ENCODE peak calls at places on chromosome 4, in ten cellular contexts. D, G, F, C, Y, M, Q, X, U and P are unnamed samples.

GRCh38 chr4:5399790-5400421 is 308.5 kb downstream of the EVC2 start:
- DNase-seq in Q (no peak), M (no peak), X (peak; percentile 70), Y (peak; percentile 53), F (peak; percentile 55), D (no peak), G (no peak), C (no peak), U (no peak), P (no peak)

GRCh38 chr4:91325495-91325894 is 978.3 kb upstream of the GRID2 start:
- DNase-seq in M (no peak), U (no peak), G (no peak), X (no peak), Q (no peak), Y (peak; percentile 89), F (no peak), D (no peak), C (peak; percentile 38), P (no peak)

GRCh38 chr4:48483777-48484493 is 792 bp downstream of the SLC10A4 start:
- DNase-seq in U (peak; percentile 63), F (peak; percentile 58), X (peak; percentile 47), C (no peak), G (no peak), Q (no peak), M (no peak), Y (no peak), D (no peak), P (no peak)

GRCh38 chr4:68576272-68577100 is at the start of gene UGT2B17:
- DNase-seq in Q (no peak), C (no peak), G (no peak), F (no peak), U (no peak), X (peak; percentile 39), Y (no peak), D (no peak), M (no peak), P (no peak)

GRCh38 chr4:15982833-15983528 is 20.0 kb upstream of the FGFBP2 start:
- DNase-seq in G (no peak), M (no peak), C (peak; percentile 11), D (no peak), U (no peak), X (no peak), F (no peak), Y (peak; percentile 3), Q (no peak), P (no peak)

GRCh38 chr4:143207555-143207954 is 22.8 kb downstream of the USP38 start:
- DNase-seq in C (peak; percentile 16), F (no peak), G (no peak), Q (no peak), Y (peak; percentile 45), U (no peak), M (no peak), X (no peak), D (no peak), P (no peak)

GRCh38 chr4:2252530-2252924 is 9.4 kb downstream of the MXD4 start:
- DNase-seq in Q (peak; percentile 69), X (no peak), G (no peak), U (no peak), M (no peak), D (no peak), Y (no peak), C (no peak), F (no peak), P (no peak)

GRCh38 chr4:116357758-116358157 is 727.6 kb downstream of the TRAM1L1 start:
- DNase-seq in D (no peak), C (peak; percentile 63), Y (peak; percentile 3), Q (no peak), U (no peak), M (no peak), G (no peak), X (no peak), F (no peak), P (no peak)

GRCh38 chr4:186297013-186297645 is 31.1 kb downstream of the F11 start:
- DNase-seq in D (no peak), Q (no peak), C (peak; percentile 29), M (no peak), G (no peak), Y (peak; percentile 74), F (no peak), U (no peak), X (peak; percentile 29), P (no peak)